ENCODE peak calls at places on chromosomes 3 and 15, in six cellular contexts. One of them, this sample, is unnamed.

GRCh38 chr3:49020335-49021212 is 1.3 kb upstream of the NDUFAF3 start:
- DNase-seq in fibroblast of pulmonary artery: no peak
- DNase-seq in fibroblast of lung: no peak
- DNase-seq in nephron progenitor cell: peak
- DNase-seq in suprapubic skin: peak
- DNase-seq in B cell: peak
- DNase-seq in this sample: no peak

GRCh38 chr3:84601303-84601702 is 357.5 kb upstream of the CADM2 start:
- DNase-seq in fibroblast of pulmonary artery: no peak
- DNase-seq in fibroblast of lung: no peak
- DNase-seq in nephron progenitor cell: no peak
- DNase-seq in suprapubic skin: no peak
- DNase-seq in B cell: no peak
- DNase-seq in this sample: no peak

GRCh38 chr3:44993471-44994205 is 17.6 kb downstream of the EXOSC7 start:
- DNase-seq in fibroblast of pulmonary artery: peak
- DNase-seq in fibroblast of lung: peak
- DNase-seq in nephron progenitor cell: no peak
- DNase-seq in suprapubic skin: no peak
- DNase-seq in B cell: no peak
- DNase-seq in this sample: no peak

GRCh38 chr3:11509175-11510000 is 134.3 kb downstream of the VGLL4 start:
- DNase-seq in fibroblast of pulmonary artery: peak
- DNase-seq in fibroblast of lung: peak
- DNase-seq in nephron progenitor cell: peak
- DNase-seq in suprapubic skin: peak
- DNase-seq in B cell: no peak
- DNase-seq in this sample: no peak

GRCh38 chr15:60038111-60038521 is 34.0 kb downstream of the FOXB1 start:
- DNase-seq in fibroblast of pulmonary artery: no peak
- DNase-seq in fibroblast of lung: no peak
- DNase-seq in nephron progenitor cell: no peak
- DNase-seq in suprapubic skin: no peak
- DNase-seq in B cell: no peak
- DNase-seq in this sample: no peak

GRCh38 chr3:122964844-122965243 is 62.7 kb downstream of the SEMA5B start:
- DNase-seq in fibroblast of pulmonary artery: no peak
- DNase-seq in fibroblast of lung: no peak
- DNase-seq in nephron progenitor cell: no peak
- DNase-seq in suprapubic skin: no peak
- DNase-seq in B cell: no peak
- DNase-seq in this sample: no peak

GRCh38 chr3:40873456-40873855 is 325.8 kb upstream of the CTNNB1 start:
- DNase-seq in fibroblast of pulmonary artery: no peak
- DNase-seq in fibroblast of lung: no peak
- DNase-seq in nephron progenitor cell: no peak
- DNase-seq in suprapubic skin: no peak
- DNase-seq in B cell: no peak
- DNase-seq in this sample: no peak

GRCh38 chr3:127970966-127971592 is 56.0 kb downstream of the KBTBD12 start:
- DNase-seq in fibroblast of pulmonary artery: peak
- DNase-seq in fibroblast of lung: peak
- DNase-seq in nephron progenitor cell: peak
- DNase-seq in suprapubic skin: no peak
- DNase-seq in B cell: peak
- DNase-seq in this sample: no peak

GRCh38 chr15:47908950-47909670 is 191.8 kb downstream of the SEMA6D start:
- DNase-seq in fibroblast of pulmonary artery: no peak
- DNase-seq in fibroblast of lung: no peak
- DNase-seq in nephron progenitor cell: no peak
- DNase-seq in suprapubic skin: no peak
- DNase-seq in B cell: no peak
- DNase-seq in this sample: no peak

GRCh38 chr3:66473637-66474036 is 27.2 kb downstream of the LRIG1 start:
- DNase-seq in fibroblast of pulmonary artery: peak
- DNase-seq in fibroblast of lung: peak
- DNase-seq in nephron progenitor cell: no peak
- DNase-seq in suprapubic skin: no peak
- DNase-seq in B cell: no peak
- DNase-seq in this sample: no peak

GRCh38 chr15:39770748-39771689 is 11.6 kb downstream of the FSIP1 start:
- DNase-seq in fibroblast of pulmonary artery: peak
- DNase-seq in fibroblast of lung: peak
- DNase-seq in nephron progenitor cell: no peak
- DNase-seq in suprapubic skin: no peak
- DNase-seq in B cell: no peak
- DNase-seq in this sample: no peak

GRCh38 chr3:5019411-5020261 is 40.4 kb downstream of the BHLHE40 start:
- DNase-seq in fibroblast of pulmonary artery: no peak
- DNase-seq in fibroblast of lung: no peak
- DNase-seq in nephron progenitor cell: no peak
- DNase-seq in suprapubic skin: no peak
- DNase-seq in B cell: no peak
- DNase-seq in this sample: peak

GRCh38 chr3:21393684-21394307 is 357.2 kb downstream of the ZNF385D start:
- DNase-seq in fibroblast of pulmonary artery: no peak
- DNase-seq in fibroblast of lung: no peak
- DNase-seq in nephron progenitor cell: no peak
- DNase-seq in suprapubic skin: no peak
- DNase-seq in B cell: no peak
- DNase-seq in this sample: no peak

GRCh38 chr3:119885746-119886530 is 104.0 kb downstream of the NR1I2 start:
- DNase-seq in fibroblast of pulmonary artery: no peak
- DNase-seq in fibroblast of lung: peak
- DNase-seq in nephron progenitor cell: no peak
- DNase-seq in suprapubic skin: no peak
- DNase-seq in B cell: no peak
- DNase-seq in this sample: no peak

GRCh38 chr3:198080521-198081384 is 120.7 kb downstream of the LMLN start:
- DNase-seq in fibroblast of pulmonary artery: peak
- DNase-seq in fibroblast of lung: peak
- DNase-seq in nephron progenitor cell: peak
- DNase-seq in suprapubic skin: peak
- DNase-seq in B cell: peak
- DNase-seq in this sample: peak

GRCh38 chr3:64440498-64440897 is 215.2 kb upstream of the PRICKLE2 start:
- DNase-seq in fibroblast of pulmonary artery: peak
- DNase-seq in fibroblast of lung: peak
- DNase-seq in nephron progenitor cell: no peak
- DNase-seq in suprapubic skin: no peak
- DNase-seq in B cell: no peak
- DNase-seq in this sample: no peak

GRCh38 chr3:72692959-72693518 is 155.2 kb downstream of the SHQ1 start:
- DNase-seq in fibroblast of pulmonary artery: no peak
- DNase-seq in fibroblast of lung: no peak
- DNase-seq in nephron progenitor cell: no peak
- DNase-seq in suprapubic skin: no peak
- DNase-seq in B cell: no peak
- DNase-seq in this sample: no peak

GRCh38 chr15:50229336-50229735 is 36.2 kb downstream of the HDC start:
- DNase-seq in fibroblast of pulmonary artery: peak
- DNase-seq in fibroblast of lung: no peak
- DNase-seq in nephron progenitor cell: no peak
- DNase-seq in suprapubic skin: no peak
- DNase-seq in B cell: no peak
- DNase-seq in this sample: no peak

GRCh38 chr3:62238003-62238402 is 135.3 kb downstream of the FEZF2 start:
- DNase-seq in fibroblast of pulmonary artery: no peak
- DNase-seq in fibroblast of lung: no peak
- DNase-seq in nephron progenitor cell: no peak
- DNase-seq in suprapubic skin: no peak
- DNase-seq in B cell: peak
- DNase-seq in this sample: no peak

GRCh38 chr3:33751320-33751719 is 33.3 kb upstream of the CLASP2 start:
- DNase-seq in fibroblast of pulmonary artery: no peak
- DNase-seq in fibroblast of lung: no peak
- DNase-seq in nephron progenitor cell: no peak
- DNase-seq in suprapubic skin: no peak
- DNase-seq in B cell: no peak
- DNase-seq in this sample: no peak

GRCh38 chr3:85148056-85148455 is 189.3 kb downstream of the CADM2 start:
- DNase-seq in fibroblast of pulmonary artery: no peak
- DNase-seq in fibroblast of lung: no peak
- DNase-seq in nephron progenitor cell: no peak
- DNase-seq in suprapubic skin: no peak
- DNase-seq in B cell: no peak
- DNase-seq in this sample: no peak

GRCh38 chr3:114093596-114093995 is 37.1 kb downstream of the QTRT2 start:
- DNase-seq in fibroblast of pulmonary artery: peak
- DNase-seq in fibroblast of lung: peak
- DNase-seq in nephron progenitor cell: no peak
- DNase-seq in suprapubic skin: no peak
- DNase-seq in B cell: no peak
- DNase-seq in this sample: no peak

GRCh38 chr3:149291178-149291577 is 42.3 kb downstream of the TM4SF18 start:
- DNase-seq in fibroblast of pulmonary artery: peak
- DNase-seq in fibroblast of lung: no peak
- DNase-seq in nephron progenitor cell: no peak
- DNase-seq in suprapubic skin: no peak
- DNase-seq in B cell: peak
- DNase-seq in this sample: no peak

GRCh38 chr15:81278306-81279029 is 45.5 kb downstream of the STARD5 start:
- DNase-seq in fibroblast of pulmonary artery: no peak
- DNase-seq in fibroblast of lung: no peak
- DNase-seq in nephron progenitor cell: no peak
- DNase-seq in suprapubic skin: no peak
- DNase-seq in B cell: no peak
- DNase-seq in this sample: no peak

GRCh38 chr3:34213481-34213880 is 415.1 kb downstream of the PDCD6IP start:
- DNase-seq in fibroblast of pulmonary artery: no peak
- DNase-seq in fibroblast of lung: peak
- DNase-seq in nephron progenitor cell: no peak
- DNase-seq in suprapubic skin: no peak
- DNase-seq in B cell: no peak
- DNase-seq in this sample: no peak

GRCh38 chr3:60917136-60917535 is 334.1 kb downstream of the FHIT start:
- DNase-seq in fibroblast of pulmonary artery: no peak
- DNase-seq in fibroblast of lung: no peak
- DNase-seq in nephron progenitor cell: no peak
- DNase-seq in suprapubic skin: no peak
- DNase-seq in B cell: no peak
- DNase-seq in this sample: no peak

GRCh38 chr15:74038707-74039655 is 43.4 kb downstream of the GOLGA6A start:
- DNase-seq in fibroblast of pulmonary artery: peak
- DNase-seq in fibroblast of lung: peak
- DNase-seq in nephron progenitor cell: no peak
- DNase-seq in suprapubic skin: no peak
- DNase-seq in B cell: no peak
- DNase-seq in this sample: no peak
- TF ChIP-seq CTCF in fibroblast of pulmonary artery: no peak
- TF ChIP-seq CTCF in fibroblast of lung: no peak
- TF ChIP-seq CTCF in nephron progenitor cell: no peak
- TF ChIP-seq CTCF in suprapubic skin: no peak
- TF ChIP-seq CTCF in B cell: no peak
- TF ChIP-seq CTCF in this sample: no peak

GRCh38 chr3:1326546-1326945 is 233.7 kb downstream of the CNTN6 start:
- DNase-seq in fibroblast of pulmonary artery: no peak
- DNase-seq in fibroblast of lung: no peak
- DNase-seq in nephron progenitor cell: no peak
- DNase-seq in suprapubic skin: no peak
- DNase-seq in B cell: no peak
- DNase-seq in this sample: no peak
- TF ChIP-seq CTCF in fibroblast of pulmonary artery: no peak
- TF ChIP-seq CTCF in fibroblast of lung: no peak
- TF ChIP-seq CTCF in nephron progenitor cell: no peak
- TF ChIP-seq CTCF in suprapubic skin: no peak
- TF ChIP-seq CTCF in B cell: no peak
- TF ChIP-seq CTCF in this sample: no peak

DNA sequence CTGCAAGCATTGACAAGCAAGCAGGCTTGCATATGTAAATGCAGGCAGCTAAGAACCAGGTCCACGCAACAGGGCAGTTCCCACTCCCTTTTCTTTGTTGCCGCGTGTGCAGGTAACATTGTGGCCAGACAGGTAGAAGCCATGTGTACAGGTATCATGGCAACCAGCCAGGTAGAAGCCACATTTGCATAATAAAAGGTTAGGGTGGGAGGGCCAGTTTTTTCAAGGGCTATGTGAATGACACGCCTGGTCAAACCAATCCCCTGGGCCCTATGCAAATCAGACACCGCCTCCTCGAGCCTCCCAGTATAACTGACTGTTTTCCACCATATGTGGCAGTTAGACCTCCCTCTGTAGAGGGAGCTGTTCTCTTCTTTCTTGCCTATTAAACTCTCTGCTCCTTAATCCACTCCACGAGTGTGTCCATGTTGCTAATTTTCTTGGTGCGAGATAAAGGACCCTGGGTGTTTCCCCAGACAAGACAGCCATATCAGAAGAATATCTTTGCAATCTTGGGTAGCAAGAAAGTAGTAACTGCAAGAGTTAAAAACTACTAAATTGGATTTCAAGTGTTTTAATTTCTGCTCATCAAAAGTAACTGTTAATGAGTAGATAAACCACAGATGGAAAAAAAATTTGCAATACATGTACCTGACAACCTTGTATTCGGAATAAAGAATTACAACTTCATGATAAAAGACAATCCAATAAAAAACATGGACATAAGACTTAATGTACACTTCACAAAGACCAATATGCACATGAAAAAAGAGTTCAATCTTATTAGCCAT is 21.8 kb downstream of the PCOLCE2 start:
- DNase-seq in fibroblast of pulmonary artery: no peak
- DNase-seq in fibroblast of lung: no peak
- DNase-seq in nephron progenitor cell: no peak
- DNase-seq in suprapubic skin: no peak
- DNase-seq in B cell: no peak
- DNase-seq in this sample: no peak
- TF ChIP-seq CTCF in fibroblast of pulmonary artery: peak
- TF ChIP-seq CTCF in fibroblast of lung: no peak
- TF ChIP-seq CTCF in nephron progenitor cell: no peak
- TF ChIP-seq CTCF in suprapubic skin: no peak
- TF ChIP-seq CTCF in B cell: no peak
- TF ChIP-seq CTCF in this sample: no peak

DNA sequence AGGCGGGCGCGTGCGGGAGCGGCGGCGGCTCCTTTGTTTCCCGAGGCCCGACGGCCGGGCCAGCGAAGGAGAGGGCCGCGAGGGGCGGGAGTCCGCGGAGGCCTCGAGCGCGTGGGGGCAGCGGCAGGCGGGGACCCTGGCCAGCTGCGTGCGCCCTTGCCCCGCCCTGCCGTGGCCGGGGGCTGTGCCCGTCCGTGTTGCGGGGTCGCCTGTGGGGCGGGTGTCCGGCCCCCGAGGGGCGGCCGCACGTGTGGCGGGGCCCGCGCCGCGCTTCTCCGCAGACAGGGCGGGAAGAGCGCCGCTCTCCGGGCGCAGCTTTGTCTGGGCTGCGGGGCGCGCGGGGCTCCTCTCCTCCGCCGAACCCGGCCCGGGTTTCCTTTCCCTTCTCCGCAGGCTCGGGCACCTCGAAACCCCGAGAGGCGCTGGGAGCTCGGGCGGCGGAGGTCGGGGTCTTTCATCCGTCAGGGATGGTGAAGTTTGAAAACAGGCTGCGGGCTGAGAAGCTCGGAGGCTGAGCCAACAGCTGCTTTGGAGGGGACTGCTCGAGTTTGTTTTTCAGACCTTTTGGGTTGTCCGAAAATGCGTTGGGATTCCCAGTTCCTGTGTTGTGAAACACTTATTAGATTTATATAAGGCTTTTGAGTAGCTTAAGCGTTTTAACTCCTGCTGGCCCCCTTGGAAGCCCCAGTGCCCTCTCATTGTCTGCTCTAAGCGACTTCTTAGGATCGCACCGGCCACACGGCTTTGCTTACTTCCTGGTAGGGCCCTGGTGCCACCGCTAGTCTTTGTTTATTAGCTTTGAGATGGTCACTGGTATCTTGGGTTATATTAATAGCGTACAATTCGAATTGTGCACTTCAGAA is 817 bp downstream of the USP3 start:
- DNase-seq in fibroblast of pulmonary artery: peak
- DNase-seq in fibroblast of lung: peak
- DNase-seq in nephron progenitor cell: peak
- DNase-seq in suprapubic skin: no peak
- DNase-seq in B cell: peak
- DNase-seq in this sample: no peak
- TF ChIP-seq CTCF in fibroblast of pulmonary artery: peak
- TF ChIP-seq CTCF in fibroblast of lung: no peak
- TF ChIP-seq CTCF in nephron progenitor cell: no peak
- TF ChIP-seq CTCF in suprapubic skin: peak
- TF ChIP-seq CTCF in B cell: no peak
- TF ChIP-seq CTCF in this sample: peak

This sample was measured in CD4-positive, alpha-beta T cell.